ENCODE peak calls at places on chromosomes 4 and X, in four cellular contexts. Y, B, K and A are unnamed samples.
A peak's percentile ranks its signal among the peaks of the same experiment; 100 is the strongest.

GRCh38 chr4:166435449-166435848 is 562.4 kb downstream of the TLL1 start:
- DNase-seq in B (no peak), Y (peak; percentile 89), K (peak; percentile 97), A (peak; percentile 37)

GRCh38 chr4:146585761-146586333 is 52.8 kb upstream of the POU4F2 start:
- DNase-seq in B (no peak), K (peak; percentile 41), Y (peak; percentile 15), A (no peak)

GRCh38 chr4:149047368-149047767 is 605.2 kb upstream of the NR3C2 start:
- DNase-seq in Y (no peak), B (no peak), K (peak; percentile 72), A (no peak)

GRCh38 chrX:136907626-136908025 is 27.1 kb upstream of the RBMX start:
- DNase-seq in Y (no peak), B (peak; percentile 25), K (no peak), A (no peak)

GRCh38 chr4:39427477-39428119 is 20.9 kb downstream of the KLB start:
- DNase-seq in K (no peak), B (no peak), Y (peak; percentile 8), A (peak; percentile 45)

GRCh38 chrX:48467331-48467761 is 2.7 kb downstream of the SLC38A5 start:
- DNase-seq in Y (no peak), B (no peak), K (no peak), A (no peak)

GRCh38 chrX:80765226-80765625 is 44.5 kb downstream of the BRWD3 start:
- DNase-seq in B (no peak), Y (peak; percentile 73), K (peak; percentile 83), A (peak; percentile 29)

GRCh38 chr4:144355809-144356757 is 215.6 kb upstream of the GYPA start:
- DNase-seq in Y (peak; percentile 86), B (no peak), K (peak; percentile 99), A (peak; percentile 55)

GRCh38 chr4:119958983-119959382 is 107.7 kb downstream of the MAD2L1 start:
- DNase-seq in Y (no peak), K (no peak), B (no peak), A (no peak)

GRCh38 chr4:155060873-155061272 is 147.6 kb upstream of the NPY2R start:
- DNase-seq in K (no peak), Y (no peak), B (no peak), A (no peak)

GRCh38 chr4:124940387-124940786 is 227.9 kb upstream of the ANKRD50 start:
- DNase-seq in Y (peak; percentile 92), K (peak; percentile 99), B (no peak), A (peak; percentile 57)

GRCh38 chrX:121671649-121672048 is 624.2 kb downstream of the GLUD2 start:
- DNase-seq in K (no peak), B (no peak), Y (no peak), A (no peak)

GRCh38 chrX:129600981-129601424 is 53.8 kb downstream of the APLN start:
- DNase-seq in K (peak; percentile 15), B (no peak), Y (peak; percentile 30), A (peak; percentile 26)

GRCh38 chrX:50812995-50813842 is 775 bp downstream of the SHROOM4 start:
- DNase-seq in B (no peak), Y (peak; percentile 38), K (peak; percentile 59), A (no peak)

DNA sequence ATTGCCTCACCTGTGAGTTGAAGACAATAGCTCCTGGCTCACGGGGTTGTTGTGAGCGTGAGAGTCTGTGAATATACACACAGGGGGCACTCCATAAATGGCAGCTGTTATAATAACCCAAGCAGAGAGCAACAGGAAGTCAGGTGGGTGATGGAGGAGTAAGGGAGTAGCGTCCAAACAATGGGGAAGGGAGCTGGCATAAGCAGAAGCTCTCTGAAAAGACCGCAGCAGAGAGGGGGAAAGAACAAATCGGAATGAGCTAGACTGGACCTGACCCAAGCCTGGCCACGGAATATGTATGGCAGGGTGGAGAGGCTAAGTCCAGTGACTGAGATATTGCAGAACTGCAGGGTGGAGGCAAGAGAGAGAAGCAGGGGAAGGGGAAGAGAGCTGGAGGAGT is 6.6 kb upstream of the GJB1 start:
- DNase-seq in K (no peak), B (no peak), Y (no peak), A (no peak)
- H3K27ac ChIP-seq in K (no peak overlapping the region), B (no peak overlapping the region), Y (no peak overlapping the region), A (no peak overlapping the region)

GRCh38 chrX:12685541-12685940 is 105.7 kb upstream of the PRPS2 start:
- DNase-seq in B (no peak), Y (peak; percentile 63), K (peak; percentile 9), A (no peak)

GRCh38 chrX:12686324-12686723 is 104.9 kb upstream of the PRPS2 start:
- DNase-seq in B (no peak), K (no peak), Y (no peak), A (no peak)

GRCh38 chrX:12679522-12679921 is 111.7 kb upstream of the PRPS2 start:
- DNase-seq in B (no peak), K (no peak), Y (no peak), A (no peak)

DNA sequence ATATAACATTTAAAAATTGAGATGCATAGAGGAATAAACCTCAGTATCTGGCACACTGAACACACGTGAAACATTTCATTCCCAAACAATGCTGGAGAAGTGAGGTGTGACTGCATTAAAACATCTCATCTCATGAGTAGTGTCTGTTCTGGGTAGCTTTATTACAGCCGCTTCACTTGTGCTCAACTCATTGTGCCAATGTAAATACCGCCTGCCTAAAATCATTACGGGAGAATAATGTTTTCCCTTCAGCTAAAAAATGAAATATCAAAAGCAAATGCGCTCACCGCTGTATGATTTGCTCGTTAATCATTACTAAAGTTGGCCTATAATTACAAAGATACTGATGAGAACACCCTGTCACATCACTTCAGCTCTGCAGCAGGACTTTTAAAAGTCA is 110.2 kb upstream of the PRPS2 start:
- DNase-seq in B (no peak), Y (no peak), K (no peak), A (no peak)
- TF ChIP-seq CTCF in B (no peak), Y (no peak), K (no peak), A (no peak)

DNA sequence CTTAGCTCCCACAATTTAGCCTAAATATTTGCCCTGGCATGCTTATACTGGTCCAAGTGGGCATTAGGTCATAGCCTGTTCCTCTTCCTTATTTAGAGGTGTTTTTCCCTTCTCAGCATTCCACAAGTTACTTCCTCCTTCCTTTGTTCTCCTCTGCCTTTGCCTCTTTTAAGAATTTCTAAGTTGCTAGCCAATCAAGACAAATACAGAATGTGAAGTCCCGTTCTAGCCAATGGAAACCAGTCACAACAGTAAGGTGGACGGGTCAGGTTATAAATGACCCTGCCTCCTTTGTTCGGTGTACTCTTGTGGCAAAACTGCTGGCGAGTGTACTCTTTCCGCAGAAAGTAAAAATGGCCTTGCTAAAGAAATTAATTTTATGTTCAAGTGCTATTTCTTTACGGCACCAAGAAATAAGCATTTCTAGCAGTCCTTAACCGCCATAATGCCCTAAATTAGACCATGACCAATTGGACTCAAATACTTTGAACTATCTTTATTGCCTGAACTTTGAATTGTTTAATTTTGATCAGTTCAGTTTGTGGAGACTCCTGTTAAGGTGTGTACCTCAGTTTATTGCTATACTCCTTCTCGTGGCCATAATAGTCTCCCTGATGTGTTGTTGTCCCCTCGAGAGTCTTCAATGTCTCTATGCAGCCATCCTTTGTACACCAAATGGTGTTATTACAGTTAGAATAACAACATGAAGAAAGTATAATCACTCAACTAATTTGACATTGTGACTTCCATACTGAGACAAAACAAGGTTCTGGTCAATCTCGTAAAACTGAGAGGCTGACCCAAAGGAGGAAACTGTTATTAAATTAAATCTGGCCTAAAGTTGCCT is 1.6 kb upstream of the HADH start:
- DNase-seq in K (no peak), Y (no peak), B (no peak), A (no peak)
- H3K27ac ChIP-seq in K (no peak overlapping the region), Y (no peak overlapping the region), B (peak overlapping the region; percentile 92), A (no peak overlapping the region)

DNA sequence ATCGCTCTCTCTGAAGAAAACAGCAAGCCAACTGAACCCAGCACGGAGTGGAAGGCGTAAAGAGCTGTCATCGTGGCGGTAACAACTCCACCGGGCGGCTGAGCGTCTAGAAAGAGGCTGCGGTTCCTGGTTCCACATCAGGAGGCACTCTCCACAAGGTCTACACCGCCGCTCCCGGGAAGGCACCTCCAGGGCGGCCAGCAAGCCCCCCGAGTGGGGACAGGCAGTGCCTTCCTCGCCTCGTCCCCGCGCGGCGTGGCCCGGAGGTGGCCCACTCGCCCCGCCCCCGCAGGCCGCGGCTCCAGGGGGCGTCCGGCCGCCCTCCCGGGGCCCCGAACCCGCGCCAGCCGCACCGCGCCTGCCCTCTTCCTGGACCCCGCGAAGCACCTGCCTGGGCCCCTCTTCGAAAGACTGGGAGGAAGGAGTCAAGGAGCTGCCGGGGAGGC is 747 bp downstream of the KLHL8 start:
- DNase-seq in B (peak; percentile 28), K (peak; percentile 45), Y (no peak), A (no peak)
- TF ChIP-seq CTCF in B (peak; percentile 20), K (peak; percentile 16), Y (peak; percentile 41), A (peak; percentile 54)